ENCODE peak calls at places on chromosomes 6 and 20, in ten cellular contexts. One of them, this sample, is unnamed.

GRCh38 chr6:158660331-158660730 is 10.5 kb downstream of the SYTL3 start:
- DNase-seq in esophagus squamous epithelium: no peak
- DNase-seq in DMS79: peak
- DNase-seq in HS-27A: no peak
- DNase-seq in RCC 7860: no peak
- DNase-seq in NCI-H774: peak
- DNase-seq in mesothelial cell of epicardium: no peak
- DNase-seq in HTR-8/SVneo: no peak
- DNase-seq in HFFc6: no peak
- DNase-seq in kidney epithelial cell: no peak
- DNase-seq in this sample: peak

GRCh38 chr20:16684416-16684815 is 45.4 kb upstream of the SNRPB2 start:
- DNase-seq in esophagus squamous epithelium: no peak
- DNase-seq in DMS79: no peak
- DNase-seq in HS-27A: no peak
- DNase-seq in RCC 7860: no peak
- DNase-seq in NCI-H774: no peak
- DNase-seq in mesothelial cell of epicardium: no peak
- DNase-seq in HTR-8/SVneo: no peak
- DNase-seq in HFFc6: no peak
- DNase-seq in kidney epithelial cell: no peak
- DNase-seq in this sample: no peak

GRCh38 chr6:45136495-45136894 is 191.6 kb upstream of the RUNX2 start:
- DNase-seq in esophagus squamous epithelium: no peak
- DNase-seq in DMS79: no peak
- DNase-seq in HS-27A: no peak
- DNase-seq in RCC 7860: no peak
- DNase-seq in NCI-H774: no peak
- DNase-seq in mesothelial cell of epicardium: no peak
- DNase-seq in HTR-8/SVneo: no peak
- DNase-seq in HFFc6: no peak
- DNase-seq in kidney epithelial cell: no peak
- DNase-seq in this sample: no peak

GRCh38 chr6:89794324-89794723 is 25.3 kb downstream of the MDN1 start:
- DNase-seq in esophagus squamous epithelium: no peak
- DNase-seq in DMS79: no peak
- DNase-seq in HS-27A: no peak
- DNase-seq in RCC 7860: no peak
- DNase-seq in NCI-H774: no peak
- DNase-seq in mesothelial cell of epicardium: no peak
- DNase-seq in HTR-8/SVneo: no peak
- DNase-seq in HFFc6: no peak
- DNase-seq in kidney epithelial cell: no peak
- DNase-seq in this sample: no peak

GRCh38 chr20:32494498-32495216 is 90.5 kb downstream of the NOL4L start:
- DNase-seq in esophagus squamous epithelium: no peak
- DNase-seq in DMS79: no peak
- DNase-seq in HS-27A: no peak
- DNase-seq in RCC 7860: no peak
- DNase-seq in NCI-H774: no peak
- DNase-seq in mesothelial cell of epicardium: no peak
- DNase-seq in HTR-8/SVneo: no peak
- DNase-seq in HFFc6: no peak
- DNase-seq in kidney epithelial cell: no peak
- DNase-seq in this sample: no peak

GRCh38 chr20:768426-768978 is at the start of gene SLC52A3:
- DNase-seq in esophagus squamous epithelium: no peak
- DNase-seq in DMS79: no peak
- DNase-seq in HS-27A: no peak
- DNase-seq in RCC 7860: no peak
- DNase-seq in NCI-H774: no peak
- DNase-seq in mesothelial cell of epicardium: no peak
- DNase-seq in HTR-8/SVneo: peak
- DNase-seq in HFFc6: no peak
- DNase-seq in kidney epithelial cell: peak
- DNase-seq in this sample: no peak

GRCh38 chr20:46583411-46584214 is 33.2 kb upstream of the OCSTAMP start:
- DNase-seq in esophagus squamous epithelium: no peak
- DNase-seq in DMS79: no peak
- DNase-seq in HS-27A: no peak
- DNase-seq in RCC 7860: no peak
- DNase-seq in NCI-H774: no peak
- DNase-seq in mesothelial cell of epicardium: no peak
- DNase-seq in HTR-8/SVneo: no peak
- DNase-seq in HFFc6: no peak
- DNase-seq in kidney epithelial cell: no peak
- DNase-seq in this sample: no peak

GRCh38 chr20:32440758-32441078 is 82.6 kb downstream of the ASXL1 start:
- DNase-seq in esophagus squamous epithelium: no peak
- DNase-seq in DMS79: no peak
- DNase-seq in HS-27A: no peak
- DNase-seq in RCC 7860: no peak
- DNase-seq in NCI-H774: no peak
- DNase-seq in mesothelial cell of epicardium: no peak
- DNase-seq in HTR-8/SVneo: no peak
- DNase-seq in HFFc6: no peak
- DNase-seq in kidney epithelial cell: no peak
- DNase-seq in this sample: no peak

GRCh38 chr6:11460001-11460668 is 77.4 kb upstream of the TMEM170B start:
- DNase-seq in esophagus squamous epithelium: no peak
- DNase-seq in DMS79: no peak
- DNase-seq in HS-27A: no peak
- DNase-seq in RCC 7860: peak
- DNase-seq in NCI-H774: no peak
- DNase-seq in mesothelial cell of epicardium: no peak
- DNase-seq in HTR-8/SVneo: no peak
- DNase-seq in HFFc6: no peak
- DNase-seq in kidney epithelial cell: no peak
- DNase-seq in this sample: no peak

GRCh38 chr6:166076625-166077024 is 91.0 kb downstream of the TBXT start:
- DNase-seq in esophagus squamous epithelium: no peak
- DNase-seq in DMS79: no peak
- DNase-seq in HS-27A: no peak
- DNase-seq in RCC 7860: no peak
- DNase-seq in NCI-H774: no peak
- DNase-seq in mesothelial cell of epicardium: no peak
- DNase-seq in HTR-8/SVneo: no peak
- DNase-seq in HFFc6: no peak
- DNase-seq in kidney epithelial cell: no peak
- DNase-seq in this sample: no peak

GRCh38 chr6:122831511-122831910 is 42.5 kb downstream of the SMPDL3A start:
- DNase-seq in esophagus squamous epithelium: no peak
- DNase-seq in DMS79: no peak
- DNase-seq in HS-27A: no peak
- DNase-seq in RCC 7860: no peak
- DNase-seq in NCI-H774: no peak
- DNase-seq in mesothelial cell of epicardium: no peak
- DNase-seq in HTR-8/SVneo: no peak
- DNase-seq in HFFc6: no peak
- DNase-seq in kidney epithelial cell: no peak
- DNase-seq in this sample: no peak

GRCh38 chr6:111794716-111795452 is 78.4 kb downstream of the FYN start:
- DNase-seq in esophagus squamous epithelium: no peak
- DNase-seq in DMS79: no peak
- DNase-seq in HS-27A: no peak
- DNase-seq in RCC 7860: no peak
- DNase-seq in NCI-H774: no peak
- DNase-seq in mesothelial cell of epicardium: no peak
- DNase-seq in HTR-8/SVneo: no peak
- DNase-seq in HFFc6: no peak
- DNase-seq in kidney epithelial cell: no peak
- DNase-seq in this sample: no peak

This sample was measured in naive B cell.